ENCODE peak calls at places on chromosomes 1 and 21, in five cellular contexts. One of them, this sample, is unnamed.

GRCh38 chr1:233544304-233544703 is 69.6 kb upstream of the KCNK1 start:
- DNase-seq in CD8-positive, alpha-beta T cell: no peak
- DNase-seq in lung: no peak
- DNase-seq in ovary: no peak
- DNase-seq in colonic mucosa: no peak
- DNase-seq in this sample: no peak

GRCh38 chr1:3857791-3858129 is 484 bp downstream of the DFFB start:
- DNase-seq in ovary: no peak
- DNase-seq in CD8-positive, alpha-beta T cell: no peak
- DNase-seq in colonic mucosa: no peak
- DNase-seq in lung: no peak
- DNase-seq in this sample: no peak

GRCh38 chr1:107277022-107277421 is 136.2 kb downstream of the NTNG1 start:
- DNase-seq in colonic mucosa: peak; percentile 41
- DNase-seq in ovary: no peak
- DNase-seq in CD8-positive, alpha-beta T cell: no peak
- DNase-seq in lung: no peak
- DNase-seq in this sample: peak; percentile 14

GRCh38 chr1:160325252-160325651 is 17.8 kb downstream of the COPA start:
- DNase-seq in ovary: no peak
- DNase-seq in lung: no peak
- DNase-seq in colonic mucosa: no peak
- DNase-seq in CD8-positive, alpha-beta T cell: no peak
- DNase-seq in this sample: no peak

GRCh38 chr1:109482796-109483638 is 688 bp upstream of the ATXN7L2 start:
- DNase-seq in lung: no peak
- DNase-seq in CD8-positive, alpha-beta T cell: no peak
- DNase-seq in ovary: peak; percentile 47
- DNase-seq in colonic mucosa: no peak
- DNase-seq in this sample: peak; percentile 22

GRCh38 chr1:106568161-106568560 is 488.3 kb upstream of the PRMT6 start:
- DNase-seq in CD8-positive, alpha-beta T cell: no peak
- DNase-seq in lung: no peak
- DNase-seq in colonic mucosa: no peak
- DNase-seq in ovary: no peak
- DNase-seq in this sample: no peak

GRCh38 chr1:31696246-31696645 is 7.6 kb downstream of the COL16A1 start:
- DNase-seq in ovary: no peak
- DNase-seq in colonic mucosa: no peak
- DNase-seq in CD8-positive, alpha-beta T cell: no peak
- DNase-seq in lung: no peak
- DNase-seq in this sample: peak; percentile 79

GRCh38 chr21:20486303-20486702 is 511.9 kb upstream of the NCAM2 start:
- DNase-seq in ovary: no peak
- DNase-seq in colonic mucosa: no peak
- DNase-seq in lung: no peak
- DNase-seq in CD8-positive, alpha-beta T cell: no peak
- DNase-seq in this sample: no peak

GRCh38 chr1:169049258-169049936 is 57.1 kb upstream of the ATP1B1 start:
- DNase-seq in ovary: no peak
- DNase-seq in colonic mucosa: no peak
- DNase-seq in CD8-positive, alpha-beta T cell: no peak
- DNase-seq in lung: no peak
- DNase-seq in this sample: no peak

GRCh38 chr1:247517795-247518612 is 18.2 kb downstream of the OR2C3 start:
- DNase-seq in ovary: no peak
- DNase-seq in colonic mucosa: no peak
- DNase-seq in lung: no peak
- DNase-seq in CD8-positive, alpha-beta T cell: no peak
- DNase-seq in this sample: no peak

GRCh38 chr21:36104306-36105300 is 30.3 kb upstream of the CBR3 start:
- DNase-seq in lung: no peak
- DNase-seq in CD8-positive, alpha-beta T cell: peak; percentile 20
- DNase-seq in ovary: peak; percentile 31
- DNase-seq in colonic mucosa: peak; percentile 45
- DNase-seq in this sample: peak; percentile 36

GRCh38 chr1:54404939-54405880 is 984 bp downstream of the SSBP3 start:
- DNase-seq in CD8-positive, alpha-beta T cell: no peak
- DNase-seq in ovary: no peak
- DNase-seq in lung: no peak
- DNase-seq in colonic mucosa: no peak
- DNase-seq in this sample: peak; percentile 46

GRCh38 chr1:185156321-185156853 is 366 bp downstream of the TRMT1L start:
- DNase-seq in lung: no peak
- DNase-seq in CD8-positive, alpha-beta T cell: no peak
- DNase-seq in colonic mucosa: no peak
- DNase-seq in ovary: no peak
- DNase-seq in this sample: no peak

GRCh38 chr1:181386951-181387350 is 96.4 kb upstream of the CACNA1E start:
- DNase-seq in colonic mucosa: no peak
- DNase-seq in ovary: no peak
- DNase-seq in CD8-positive, alpha-beta T cell: no peak
- DNase-seq in lung: no peak
- DNase-seq in this sample: no peak

GRCh38 chr1:191788551-191788950 is 369.7 kb upstream of the RGS18 start:
- DNase-seq in colonic mucosa: no peak
- DNase-seq in lung: no peak
- DNase-seq in ovary: no peak
- DNase-seq in CD8-positive, alpha-beta T cell: no peak
- DNase-seq in this sample: no peak

GRCh38 chr1:10295471-10296085 is 85.2 kb downstream of the KIF1B start:
- DNase-seq in CD8-positive, alpha-beta T cell: no peak
- DNase-seq in lung: no peak
- DNase-seq in ovary: no peak
- DNase-seq in colonic mucosa: no peak
- DNase-seq in this sample: no peak

GRCh38 chr1:1430114-1430982 is 5.1 kb upstream of the VWA1 start:
- DNase-seq in ovary: peak; percentile 92
- DNase-seq in colonic mucosa: peak; percentile 60
- DNase-seq in lung: peak; percentile 63
- DNase-seq in CD8-positive, alpha-beta T cell: no peak
- DNase-seq in this sample: peak; percentile 86

GRCh38 chr1:9376886-9377333 is 84.2 kb downstream of the SPSB1 start:
- DNase-seq in lung: no peak
- DNase-seq in colonic mucosa: peak; percentile 35
- DNase-seq in ovary: peak; percentile 89
- DNase-seq in CD8-positive, alpha-beta T cell: no peak
- DNase-seq in this sample: peak; percentile 58

GRCh38 chr1:17632541-17633193 is 93.2 kb downstream of the ARHGEF10L start:
- DNase-seq in lung: no peak
- DNase-seq in colonic mucosa: no peak
- DNase-seq in ovary: no peak
- DNase-seq in CD8-positive, alpha-beta T cell: no peak
- DNase-seq in this sample: no peak

GRCh38 chr21:34889287-34889536 is 159.9 kb downstream of the RUNX1 start:
- DNase-seq in colonic mucosa: peak; percentile 47
- DNase-seq in ovary: peak; percentile 39
- DNase-seq in CD8-positive, alpha-beta T cell: peak; percentile 13
- DNase-seq in lung: peak; percentile 60
- DNase-seq in this sample: no peak

GRCh38 chr1:155012052-155012546 is 9.5 kb downstream of the ZBTB7B start:
- DNase-seq in CD8-positive, alpha-beta T cell: no peak
- DNase-seq in lung: peak; percentile 80
- DNase-seq in ovary: peak; percentile 86
- DNase-seq in colonic mucosa: peak; percentile 92
- DNase-seq in this sample: peak; percentile 74

DNA sequence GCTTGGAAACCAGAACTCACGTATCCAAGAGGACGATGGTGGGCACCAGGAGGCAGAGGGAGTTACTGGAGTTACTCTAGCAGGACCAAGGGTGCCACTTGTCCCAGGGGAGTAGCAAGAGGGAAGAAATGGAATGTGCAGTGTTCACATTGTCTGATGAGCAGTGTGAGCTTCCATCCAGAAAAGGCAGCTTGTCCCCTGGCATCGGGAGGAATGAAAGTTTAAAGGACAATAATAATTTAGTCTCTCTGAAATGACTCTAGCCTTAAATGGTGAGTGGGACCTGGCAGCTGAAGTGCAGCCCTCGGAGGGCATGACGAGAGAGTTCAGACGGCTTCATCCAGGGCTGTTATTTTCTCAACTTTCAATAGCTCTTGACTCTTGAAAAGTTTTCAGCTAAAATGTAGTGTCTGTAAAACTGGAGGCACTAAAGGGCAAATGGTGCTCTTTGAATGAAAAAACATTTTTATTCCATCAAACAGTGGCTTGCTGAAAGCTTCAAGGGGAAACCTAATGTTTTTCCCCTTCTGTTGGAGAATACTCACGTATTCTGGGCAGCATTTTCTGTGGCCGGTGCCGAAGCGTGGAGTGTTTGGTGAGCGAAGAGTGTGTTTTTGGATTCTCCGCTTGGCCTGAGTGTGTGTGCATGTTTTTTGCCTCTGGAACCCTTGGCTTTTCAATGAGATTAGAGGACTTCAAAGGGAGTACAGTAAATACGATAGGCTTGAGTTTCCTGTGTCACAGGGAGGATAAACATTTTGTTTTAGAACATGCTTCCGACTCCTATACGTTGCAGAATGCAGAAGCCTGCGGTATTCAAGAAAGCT is 157.3 kb downstream of the GALNT2 start:
- DNase-seq in CD8-positive, alpha-beta T cell: no peak
- DNase-seq in ovary: no peak
- DNase-seq in colonic mucosa: no peak
- DNase-seq in lung: no peak
- DNase-seq in this sample: no peak
- H3K27ac ChIP-seq in CD8-positive, alpha-beta T cell: no peak overlapping the region
- H3K27ac ChIP-seq in ovary: no peak overlapping the region
- H3K27ac ChIP-seq in colonic mucosa: no peak overlapping the region
- H3K27ac ChIP-seq in lung: no peak overlapping the region
- H3K27ac ChIP-seq in this sample: no peak overlapping the region

GRCh38 chr1:40058453-40059291 is 18.1 kb downstream of the CAP1 start:
- DNase-seq in lung: no peak
- DNase-seq in CD8-positive, alpha-beta T cell: no peak
- DNase-seq in ovary: no peak
- DNase-seq in colonic mucosa: no peak
- DNase-seq in this sample: no peak

GRCh38 chr1:40059960-40060337 is 19.4 kb downstream of the CAP1 start:
- DNase-seq in CD8-positive, alpha-beta T cell: no peak
- DNase-seq in colonic mucosa: no peak
- DNase-seq in ovary: no peak
- DNase-seq in lung: no peak
- DNase-seq in this sample: no peak

GRCh38 chr1:40058097-40058452 is 17.5 kb downstream of the CAP1 start:
- DNase-seq in colonic mucosa: no peak
- DNase-seq in lung: no peak
- DNase-seq in CD8-positive, alpha-beta T cell: no peak
- DNase-seq in ovary: no peak
- DNase-seq in this sample: no peak

GRCh38 chr1:40060351-40060750 is 19.8 kb downstream of the CAP1 start:
- DNase-seq in CD8-positive, alpha-beta T cell: no peak
- DNase-seq in colonic mucosa: no peak
- DNase-seq in ovary: no peak
- DNase-seq in lung: no peak
- DNase-seq in this sample: no peak

GRCh38 chr1:40059292-40059959 is 18.9 kb downstream of the CAP1 start:
- DNase-seq in CD8-positive, alpha-beta T cell: no peak
- DNase-seq in ovary: no peak
- DNase-seq in lung: no peak
- DNase-seq in colonic mucosa: no peak
- DNase-seq in this sample: no peak
- H3K36me3 ChIP-seq in CD8-positive, alpha-beta T cell: peaks cover 33% of the 10 kb centered on the region
- H3K36me3 ChIP-seq in ovary: no peaks in the 10 kb centered on the region
- H3K36me3 ChIP-seq in lung: peaks cover 23% of the 10 kb centered on the region
- H3K36me3 ChIP-seq in colonic mucosa: peaks cover 23% of the 10 kb centered on the region
- H3K36me3 ChIP-seq in this sample: peaks cover 18% of the 10 kb centered on the region

GRCh38 chr21:46104104-46104503 is 6.2 kb downstream of the COL6A2 start:
- DNase-seq in lung: no peak
- DNase-seq in ovary: no peak
- DNase-seq in colonic mucosa: no peak
- DNase-seq in CD8-positive, alpha-beta T cell: no peak
- DNase-seq in this sample: no peak
- H3K9me3 ChIP-seq in lung: no peaks in the 10 kb centered on the region
- H3K9me3 ChIP-seq in ovary: no peaks in the 10 kb centered on the region
- H3K9me3 ChIP-seq in colonic mucosa: no peaks in the 10 kb centered on the region
- H3K9me3 ChIP-seq in CD8-positive, alpha-beta T cell: no peaks in the 10 kb centered on the region
- H3K9me3 ChIP-seq in this sample: peaks cover 6% of the 10 kb centered on the region

GRCh38 chr1:245094092-245094491 is 60.7 kb upstream of the KIF26B start:
- DNase-seq in lung: no peak
- DNase-seq in colonic mucosa: no peak
- DNase-seq in CD8-positive, alpha-beta T cell: no peak
- DNase-seq in ovary: no peak
- DNase-seq in this sample: no peak

GRCh38 chr1:245090491-245091090 is 64.2 kb upstream of the KIF26B start:
- DNase-seq in CD8-positive, alpha-beta T cell: no peak
- DNase-seq in colonic mucosa: no peak
- DNase-seq in lung: no peak
- DNase-seq in ovary: no peak
- DNase-seq in this sample: no peak

GRCh38 chr1:245092638-245092976 is 62.2 kb upstream of the KIF26B start:
- DNase-seq in lung: no peak
- DNase-seq in ovary: no peak
- DNase-seq in colonic mucosa: no peak
- DNase-seq in CD8-positive, alpha-beta T cell: no peak
- DNase-seq in this sample: no peak

GRCh38 chr1:245091818-245092637 is 62.8 kb upstream of the KIF26B start:
- DNase-seq in CD8-positive, alpha-beta T cell: no peak
- DNase-seq in ovary: peak; percentile 30
- DNase-seq in lung: peak; percentile 48
- DNase-seq in colonic mucosa: no peak
- DNase-seq in this sample: peak; percentile 12

GRCh38 chr1:245091171-245091621 is 63.6 kb upstream of the KIF26B start:
- DNase-seq in CD8-positive, alpha-beta T cell: no peak
- DNase-seq in lung: no peak
- DNase-seq in colonic mucosa: no peak
- DNase-seq in ovary: no peak
- DNase-seq in this sample: no peak
- H3K27ac ChIP-seq in CD8-positive, alpha-beta T cell: no peak overlapping the region
- H3K27ac ChIP-seq in lung: no peak overlapping the region
- H3K27ac ChIP-seq in colonic mucosa: no peak overlapping the region
- H3K27ac ChIP-seq in ovary: no peak overlapping the region
- H3K27ac ChIP-seq in this sample: no peak overlapping the region

GRCh38 chr1:173954179-173954578 is 37.1 kb upstream of the SERPINC1 start:
- DNase-seq in lung: no peak
- DNase-seq in colonic mucosa: no peak
- DNase-seq in ovary: no peak
- DNase-seq in CD8-positive, alpha-beta T cell: no peak
- DNase-seq in this sample: no peak
- H3K36me3 ChIP-seq in lung: peaks cover 21% of the 10 kb centered on the region
- H3K36me3 ChIP-seq in colonic mucosa: peaks cover 21% of the 10 kb centered on the region
- H3K36me3 ChIP-seq in ovary: no peaks in the 10 kb centered on the region
- H3K36me3 ChIP-seq in CD8-positive, alpha-beta T cell: peaks cover 22% of the 10 kb centered on the region
- H3K36me3 ChIP-seq in this sample: no peaks in the 10 kb centered on the region

DNA sequence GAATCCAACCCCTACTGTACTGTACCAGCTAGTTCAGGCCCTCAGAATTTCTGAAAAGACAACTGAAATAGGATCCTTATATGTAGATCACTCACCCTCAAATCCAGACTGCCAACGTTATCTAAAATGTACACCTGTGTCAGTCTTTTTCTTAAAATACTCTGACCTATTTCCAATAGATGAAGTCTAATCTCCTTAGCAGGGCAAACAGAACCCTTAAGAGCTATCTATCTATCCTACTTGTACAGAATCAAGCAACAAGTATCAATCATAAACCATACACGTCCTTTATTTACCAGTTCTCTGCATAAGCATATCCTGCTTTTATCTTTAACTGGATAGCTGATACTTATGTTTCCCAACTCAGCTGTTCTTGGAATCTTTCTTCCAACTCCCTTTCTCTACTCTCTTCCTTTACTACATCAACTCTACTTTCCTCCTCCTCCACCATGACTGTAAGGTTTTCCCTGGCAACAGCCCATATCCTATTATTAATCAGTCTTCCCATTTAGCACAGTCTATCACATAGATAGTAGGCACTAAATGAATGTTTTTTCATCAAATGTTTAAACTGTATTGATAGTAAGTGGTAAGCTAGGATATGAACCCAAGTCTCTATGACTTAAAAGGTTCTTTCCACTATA is 2.8 kb downstream of the LRIF1 start:
- DNase-seq in colonic mucosa: no peak
- DNase-seq in CD8-positive, alpha-beta T cell: no peak
- DNase-seq in lung: no peak
- DNase-seq in ovary: no peak
- DNase-seq in this sample: no peak
- H3K9me3 ChIP-seq in colonic mucosa: no peaks in the 10 kb centered on the region
- H3K9me3 ChIP-seq in CD8-positive, alpha-beta T cell: peaks cover 15% of the 10 kb centered on the region
- H3K9me3 ChIP-seq in lung: peaks cover 4% of the 10 kb centered on the region
- H3K9me3 ChIP-seq in ovary: no peaks in the 10 kb centered on the region
- H3K9me3 ChIP-seq in this sample: no peaks in the 10 kb centered on the region

This sample was measured in body of pancreas.